ENCODE peak calls at places on chromosomes 3 and 15, in four cellular contexts. O, A, V and R are unnamed samples. For H3K36me3, the result is how much of the 10 kb centered on the place peaks cover.

GRCh38 chr3:17195856-17196604 is 311.3 kb downstream of the PLCL2 start:
- DNase-seq in O (no peak), A (peak), V (no peak), R (peak)

GRCh38 chr15:71252036-71252898 is 137.0 kb downstream of the THSD4 start:
- DNase-seq in O (peak), A (peak), V (peak), R (peak)

GRCh38 chr3:29705906-29706507 is 425.1 kb downstream of the RBMS3 start:
- DNase-seq in O (no peak), A (no peak), V (no peak), R (no peak)

GRCh38 chr3:138340511-138340910 is 7.9 kb upstream of the MRAS start:
- DNase-seq in O (no peak), A (no peak), V (no peak), R (no peak)

GRCh38 chr3:906739-907138 is 186.1 kb upstream of the CNTN6 start:
- DNase-seq in O (no peak), A (no peak), V (no peak), R (no peak)

GRCh38 chr3:120793601-120794000 is 51.1 kb downstream of the GTF2E1 start:
- DNase-seq in O (no peak), A (peak), V (no peak), R (peak)

GRCh38 chr15:59315914-59316428 is 56.7 kb downstream of the MYO1E start:
- DNase-seq in O (peak), A (peak), V (no peak), R (no peak)

GRCh38 chr3:17607905-17608304 is 134.5 kb downstream of the TBC1D5 start:
- DNase-seq in O (no peak), A (no peak), V (no peak), R (no peak)

GRCh38 chr3:112640864-112641751 is at the start of gene CCDC80:
- DNase-seq in O (peak), A (peak), V (peak), R (peak)

GRCh38 chr15:99962006-99962561 is 228.8 kb upstream of the LYSMD4 start:
- DNase-seq in O (no peak), A (no peak), V (no peak), R (no peak)

GRCh38 chr15:31373970-31374369 is 47.3 kb downstream of the KLF13 start:
- DNase-seq in O (no peak), A (no peak), V (no peak), R (no peak)

GRCh38 chr15:33737687-33738606 is 230.3 kb upstream of the CHRM5 start:
- DNase-seq in O (no peak), A (peak), V (peak), R (peak)

GRCh38 chr3:21036888-21037287 is 714.1 kb downstream of the ZNF385D start:
- DNase-seq in O (no peak), A (no peak), V (no peak), R (no peak)

GRCh38 chr3:53796161-53796560 is 50.1 kb downstream of the CHDH start:
- DNase-seq in O (no peak), A (no peak), V (no peak), R (no peak)

GRCh38 chr3:492586-493296 is 296.2 kb downstream of the CHL1 start:
- DNase-seq in O (no peak), A (no peak), V (no peak), R (no peak)

GRCh38 chr3:30777426-30777825 is 117.0 kb downstream of the GADL1 start:
- DNase-seq in O (no peak), A (no peak), V (no peak), R (no peak)

GRCh38 chr3:177629276-177629675 is 432.0 kb upstream of the TBL1XR1 start:
- DNase-seq in O (no peak), A (no peak), V (no peak), R (no peak)

GRCh38 chr3:132803889-132804288 is 81.7 kb upstream of the NPHP3 start:
- DNase-seq in O (no peak), A (no peak), V (no peak), R (peak)

GRCh38 chr3:84772841-84773240 is 185.9 kb upstream of the CADM2 start:
- DNase-seq in O (no peak), A (no peak), V (no peak), R (no peak)

GRCh38 chr3:129827765-129828164 is 65.7 kb downstream of the TMCC1 start:
- DNase-seq in O (no peak), A (no peak), V (no peak), R (no peak)

GRCh38 chr3:188439080-188439479 is 285.1 kb downstream of the LPP start:
- DNase-seq in O (no peak), A (no peak), V (no peak), R (no peak)

GRCh38 chr15:89500397-89501270 is 4.3 kb upstream of the RHCG start:
- DNase-seq in O (no peak), A (no peak), V (no peak), R (no peak)

GRCh38 chr15:79962178-79962577 is 8.8 kb downstream of the BCL2A1 start:
- DNase-seq in O (no peak), A (no peak), V (no peak), R (no peak)

GRCh38 chr3:184284696-184285095 is 8.9 kb downstream of the ECE2 start:
- DNase-seq in O (peak), A (peak), V (peak), R (peak)

GRCh38 chr3:87246662-87247061 is 19.6 kb downstream of the CHMP2B start:
- DNase-seq in O (no peak), A (no peak), V (no peak), R (no peak)

GRCh38 chr3:160245261-160245800 is 20.1 kb downstream of the C3orf80 start:
- DNase-seq in O (peak), A (no peak), V (no peak), R (no peak)

GRCh38 chr3:72273615-72274014 is 488.7 kb upstream of the PROK2 start:
- DNase-seq in O (peak), A (peak), V (no peak), R (peak)

GRCh38 chr15:28133281-28133680 is 34.2 kb upstream of the OCA2 start:
- DNase-seq in O (peak), A (peak), V (no peak), R (peak)

GRCh38 chr15:66066439-66066838 is 187.1 kb downstream of the MEGF11 start:
- DNase-seq in O (no peak), A (no peak), V (no peak), R (no peak)

GRCh38 chr15:70128757-70129140 is 31.0 kb upstream of the TLE3 start:
- DNase-seq in O (no peak), A (no peak), V (no peak), R (no peak)

GRCh38 chr3:15327941-15328340 is 4.4 kb downstream of the SH3BP5 start:
- DNase-seq in O (peak), A (peak), V (no peak), R (peak)

GRCh38 chr3:118628704-118629341 is 405.8 kb downstream of the IGSF11 start:
- DNase-seq in O (peak), A (peak), V (peak), R (peak)

GRCh38 chr3:151044706-151045105 is 40.8 kb upstream of the MED12L start:
- DNase-seq in O (peak), A (peak), V (no peak), R (no peak)

GRCh38 chr3:171541647-171542046 is 81.4 kb upstream of the TNIK start:
- DNase-seq in O (no peak), A (no peak), V (no peak), R (no peak)

GRCh38 chr15:95799286-95800187 is 531.0 kb upstream of the NR2F2 start:
- DNase-seq in O (peak), A (peak), V (no peak), R (peak)

GRCh38 chr3:39095146-39095677 is 12.2 kb downstream of the GORASP1 start:
- DNase-seq in O (no peak), A (no peak), V (no peak), R (no peak)

GRCh38 chr3:39097716-39098472 is 9.5 kb downstream of the GORASP1 start:
- DNase-seq in O (no peak), A (no peak), V (no peak), R (no peak)

GRCh38 chr3:39098473-39099000 is 8.9 kb downstream of the GORASP1 start:
- DNase-seq in O (no peak), A (no peak), V (no peak), R (no peak)

GRCh38 chr3:39095778-39096177 is 11.6 kb downstream of the GORASP1 start:
- DNase-seq in O (no peak), A (no peak), V (no peak), R (no peak)

DNA sequence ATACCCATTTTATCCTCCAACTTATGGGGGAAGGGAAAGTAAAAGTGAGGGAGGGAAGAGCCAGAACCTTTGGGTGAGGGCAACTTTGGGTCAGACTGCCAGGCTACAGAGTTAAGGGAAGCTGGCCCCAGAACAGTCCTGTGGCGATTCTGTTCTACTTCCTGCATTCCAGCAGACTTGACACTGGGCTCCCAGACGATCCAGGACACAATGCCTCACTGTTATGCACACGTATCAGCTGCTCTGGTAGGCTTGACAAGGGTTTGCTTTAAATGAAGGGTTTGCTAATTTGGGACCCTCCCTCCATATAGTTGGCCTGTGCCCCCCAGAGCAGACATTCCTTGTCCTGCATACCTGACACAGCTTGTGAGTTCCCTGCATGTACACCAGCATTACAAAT is 10.7 kb downstream of the GORASP1 start:
- DNase-seq in O (peak), A (peak), V (no peak), R (peak)
- H3K36me3 ChIP-seq in O (under half), A (half or more), V (under half), R (half or more)

DNA sequence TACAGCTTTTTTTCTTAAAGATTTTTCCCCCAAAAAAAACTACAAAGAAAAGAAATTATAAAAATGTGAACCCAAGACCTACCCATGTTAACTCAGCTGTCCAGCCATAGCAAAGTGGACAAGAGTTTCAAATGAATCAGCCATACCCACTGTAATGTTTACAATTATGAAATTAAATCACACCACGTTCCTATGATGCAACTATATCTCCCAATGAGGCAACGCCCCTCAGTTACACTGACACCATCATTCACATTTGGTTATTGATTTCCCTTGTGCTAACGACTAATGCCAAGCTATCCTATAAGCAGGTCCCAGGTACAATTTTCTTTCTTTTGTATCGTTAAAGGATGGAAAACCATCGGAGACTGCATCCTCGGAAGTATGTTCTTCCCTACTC is 115.1 kb upstream of the ICE2 start:
- DNase-seq in O (no peak), A (no peak), V (no peak), R (no peak)
- H3K9ac ChIP-seq in O (no peak), A (no peak), V (no peak), R (no peak)

GRCh38 chr15:42723068-42723467 is 13.9 kb downstream of the CDAN1 start:
- DNase-seq in O (no peak), A (no peak), V (no peak), R (no peak)

GRCh38 chr15:42719051-42719450 is 17.9 kb downstream of the CDAN1 start:
- DNase-seq in O (no peak), A (no peak), V (no peak), R (no peak)

GRCh38 chr15:42724276-42724675 is 12.7 kb downstream of the CDAN1 start:
- DNase-seq in O (no peak), A (no peak), V (no peak), R (no peak)

GRCh38 chr15:42720071-42720470 is 16.9 kb downstream of the CDAN1 start:
- DNase-seq in O (no peak), A (no peak), V (no peak), R (no peak)

DNA sequence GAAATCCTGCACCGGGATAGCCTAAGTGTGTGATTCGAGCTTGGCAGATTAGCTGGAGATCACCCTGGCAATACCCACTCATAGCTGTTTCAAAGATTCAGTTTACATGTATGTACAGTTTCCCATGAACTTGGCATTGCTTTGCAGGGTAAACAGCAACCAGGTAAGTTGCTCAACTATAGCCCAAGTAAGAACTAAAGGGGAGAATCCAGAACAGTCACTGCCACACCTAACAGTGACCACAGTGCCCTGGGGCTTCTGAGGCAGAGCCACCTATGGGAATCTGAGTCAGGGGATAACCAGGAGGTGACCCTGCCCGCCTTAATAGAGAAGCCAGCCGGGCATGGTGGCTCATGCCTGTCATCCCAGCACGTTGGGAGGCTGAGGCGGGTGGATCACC is 15.9 kb downstream of the CDAN1 start:
- DNase-seq in O (no peak), A (no peak), V (no peak), R (no peak)
- H3K36me3 ChIP-seq in O (under half), A (half or more), V (under half), R (under half)

DNA sequence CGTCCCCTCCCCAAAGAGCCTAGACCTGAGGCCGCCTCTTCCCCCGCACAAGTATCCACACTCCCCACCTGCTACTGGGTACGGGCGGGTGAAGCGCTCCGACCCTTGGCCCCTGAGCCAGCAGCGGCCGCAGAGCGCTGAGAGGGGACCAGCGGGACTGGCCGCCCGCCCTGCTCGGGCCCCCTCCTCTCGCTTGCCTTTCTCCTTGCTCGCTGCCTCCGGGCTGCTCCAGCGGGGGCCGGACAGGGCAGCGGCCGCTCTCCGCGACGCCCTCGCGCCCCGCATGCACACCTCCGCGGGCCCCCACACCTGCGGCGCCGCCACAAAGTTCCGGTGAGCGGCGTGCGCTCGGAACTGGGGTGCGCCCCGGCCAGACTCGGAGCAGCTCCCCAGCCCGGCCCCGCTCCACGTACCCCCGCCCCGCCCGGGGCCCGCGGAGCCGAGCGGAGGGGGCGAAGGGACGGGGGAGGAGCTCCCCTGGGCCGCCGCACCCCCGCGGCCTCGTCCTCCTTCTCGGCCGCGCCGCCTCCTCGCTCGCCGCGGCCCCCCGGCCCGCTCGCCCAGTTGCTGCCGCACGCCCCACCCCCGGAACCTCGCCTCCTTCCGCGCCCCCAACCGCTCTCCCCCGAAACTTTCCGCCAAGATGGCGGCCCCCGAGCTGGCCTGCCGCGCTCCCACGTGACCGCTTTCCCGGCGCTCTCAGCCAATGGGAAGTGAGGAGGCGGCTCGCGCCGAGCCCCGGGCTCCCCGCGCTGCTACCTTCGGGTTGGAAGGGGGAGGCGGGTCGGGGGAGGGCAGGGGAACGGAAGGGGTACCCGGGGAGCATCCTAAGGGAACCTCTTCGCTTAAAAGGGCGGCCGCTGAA is 704 bp downstream of the DLG1 start:
- DNase-seq in O (peak), A (peak), V (peak), R (peak)
- H3K9ac ChIP-seq in O (peak), A (peak), V (peak), R (peak)